ENCODE peak calls at places on chromosomes 13 and 19, in five cellular contexts. A is nucleus accumbens; G is stimulated activated CD4-positive, alpha-beta T cell treated with anti-CD3 and anti-CD28 coated beads, Interleukin-1b, Interleukin-23, amount 100 ng/mL, for 1 hour; D is NCI-H1105; Q is AG08395. E is an unnamed sample.

GRCh38 chr19:3365093-3365446 is 1.3 kb upstream of the NFIC start:
- DNase-seq in A (no peak), Q (no peak), G (no peak), D (no peak), E (no peak)

GRCh38 chr19:16671652-16672274 is 10.8 kb downstream of the TMEM38A start:
- DNase-seq in A (no peak), G (no peak), Q (no peak), D (no peak), E (no peak)

GRCh38 chr19:17281391-17282304 is at the start of gene ANKLE1:
- DNase-seq in A (no peak), D (no peak), Q (peak; percentile 35), G (peak; percentile 10), E (no peak)

GRCh38 chr13:71144883-71145282 is 722.1 kb downstream of the DACH1 start:
- DNase-seq in D (no peak), A (no peak), G (no peak), Q (no peak), E (no peak)

GRCh38 chr13:101520672-101521071 is 68.2 kb downstream of the ITGBL1 start:
- DNase-seq in G (no peak), D (no peak), Q (peak; percentile 60), A (no peak), E (peak; percentile 87)

GRCh38 chr13:95117092-95117491 is 184.2 kb downstream of the ABCC4 start:
- DNase-seq in D (no peak), Q (no peak), G (no peak), A (no peak), E (no peak)

GRCh38 chr13:111344471-111345191 is 24.2 kb downstream of the TEX29 start:
- DNase-seq in A (no peak), Q (peak; percentile 38), G (no peak), D (peak; percentile 82), E (peak; percentile 57)

GRCh38 chr19:7376151-7376852 is 27.6 kb downstream of the ARHGEF18 start:
- DNase-seq in A (no peak), Q (no peak), D (no peak), G (no peak), E (no peak)

GRCh38 chr13:53321301-53321700 is 292.7 kb downstream of the OLFM4 start:
- DNase-seq in Q (no peak), D (no peak), G (no peak), A (no peak), E (no peak)

GRCh38 chr13:40181203-40181845 is 485.1 kb downstream of the FOXO1 start:
- DNase-seq in G (no peak), A (no peak), D (no peak), Q (no peak), E (no peak)

GRCh38 chr19:38734176-38734425 is 10.2 kb downstream of the CAPN12 start:
- DNase-seq in D (no peak), A (no peak), Q (no peak), G (no peak), E (no peak)

GRCh38 chr19:32343550-32344262 is 1.7 kb upstream of the ZNF507 start:
- DNase-seq in D (no peak), A (no peak), Q (no peak), G (no peak), E (no peak)

GRCh38 chr13:23348270-23349126 is 85.0 kb downstream of the SACS start:
- DNase-seq in G (no peak), A (no peak), Q (no peak), D (no peak), E (peak; percentile 27)

GRCh38 chr13:32538234-32538620 is 368 bp downstream of the N4BP2L2 start:
- DNase-seq in D (no peak), G (no peak), A (peak; percentile 40), Q (peak; percentile 34), E (peak; percentile 41)

GRCh38 chr13:80707000-80707983 is 366.4 kb upstream of the SPRY2 start:
- DNase-seq in G (no peak), A (no peak), D (no peak), Q (no peak), E (no peak)

GRCh38 chr13:105016266-105016665 is 1519.2 kb downstream of the EFNB2 start:
- DNase-seq in Q (no peak), A (no peak), D (no peak), G (no peak), E (no peak)

GRCh38 chr13:40342901-40343300 is 323.5 kb downstream of the FOXO1 start:
- DNase-seq in G (no peak), Q (no peak), A (no peak), D (no peak), E (no peak)

GRCh38 chr13:71525004-71525403 is 342.0 kb downstream of the DACH1 start:
- DNase-seq in A (no peak), G (no peak), Q (no peak), D (peak; percentile 38), E (no peak)

GRCh38 chr13:51325837-51326236 is 13.7 kb upstream of the SERPINE3 start:
- DNase-seq in A (no peak), G (no peak), Q (no peak), D (no peak), E (no peak)

GRCh38 chr13:99983401-99984133 is 2.0 kb downstream of the ZIC2 start:
- DNase-seq in Q (no peak), D (no peak), G (no peak), A (no peak), E (no peak)

GRCh38 chr13:25037057-25037813 is 58.7 kb upstream of the PABPC3 start:
- DNase-seq in G (no peak), D (peak; percentile 31), A (no peak), Q (peak; percentile 61), E (peak; percentile 66)

GRCh38 chr19:30674656-30675055 is 302.5 kb downstream of the ZNF536 start:
- DNase-seq in A (no peak), G (no peak), Q (no peak), D (no peak), E (no peak)

GRCh38 chr13:76210262-76210661 is 574.1 kb downstream of the LMO7 start:
- DNase-seq in A (no peak), Q (no peak), G (no peak), D (peak; percentile 23), E (no peak)

GRCh38 chr13:23956106-23956505 is 58.8 kb upstream of the C1QTNF9B start:
- DNase-seq in A (no peak), Q (no peak), D (no peak), G (no peak), E (peak; percentile 44)

GRCh38 chr19:53365899-53366493 is 491 bp downstream of the ZNF525 start:
- DNase-seq in A (no peak), Q (peak; percentile 7), G (peak; percentile 26), D (peak; percentile 28), E (peak; percentile 15)